ENCODE peak calls at places on chromosome 20, in nine cellular contexts. One of them, this sample, is unnamed.

GRCh38 chr20:33919653-33920052 is 74.1 kb upstream of the RALY start:
- ATAC-seq in body of pancreas: no peak
- ATAC-seq in PC-3: no peak
- ATAC-seq in activated CD8-positive, alpha-beta T cell treated with anti-CD3 and anti-CD28 coated beads for 36 hours: no peak
- ATAC-seq in Right ventricle myocardium inferior: no peak
- ATAC-seq in CD8-positive, alpha-beta T cell: no peak
- ATAC-seq in right cardiac atrium: no peak
- ATAC-seq in Panc1: no peak
- ATAC-seq in IMR-90: no peak
- ATAC-seq in this sample: no peak

GRCh38 chr20:58014628-58015315 is 213.7 kb downstream of the ANKRD60 start:
- ATAC-seq in Right ventricle myocardium inferior: no peak
- ATAC-seq in CD8-positive, alpha-beta T cell: peak; percentile 86
- ATAC-seq in activated CD8-positive, alpha-beta T cell treated with anti-CD3 and anti-CD28 coated beads for 36 hours: peak; percentile 83
- ATAC-seq in body of pancreas: no peak
- ATAC-seq in IMR-90: no peak
- ATAC-seq in Panc1: no peak
- ATAC-seq in right cardiac atrium: no peak
- ATAC-seq in PC-3: peak; percentile 41
- ATAC-seq in this sample: no peak

GRCh38 chr20:19249515-19249914 is 37.1 kb downstream of the SLC24A3 start:
- ATAC-seq in Panc1: no peak
- ATAC-seq in CD8-positive, alpha-beta T cell: no peak
- ATAC-seq in body of pancreas: no peak
- ATAC-seq in activated CD8-positive, alpha-beta T cell treated with anti-CD3 and anti-CD28 coated beads for 36 hours: no peak
- ATAC-seq in Right ventricle myocardium inferior: peak; percentile 23
- ATAC-seq in PC-3: no peak
- ATAC-seq in right cardiac atrium: no peak
- ATAC-seq in IMR-90: no peak
- ATAC-seq in this sample: no peak

GRCh38 chr20:45611054-45611453 is 18.5 kb upstream of the WFDC10A start:
- ATAC-seq in body of pancreas: no peak
- ATAC-seq in Right ventricle myocardium inferior: no peak
- ATAC-seq in right cardiac atrium: no peak
- ATAC-seq in activated CD8-positive, alpha-beta T cell treated with anti-CD3 and anti-CD28 coated beads for 36 hours: peak; percentile 82
- ATAC-seq in Panc1: no peak
- ATAC-seq in IMR-90: peak; percentile 21
- ATAC-seq in CD8-positive, alpha-beta T cell: no peak
- ATAC-seq in PC-3: peak; percentile 74
- ATAC-seq in this sample: peak; percentile 25

GRCh38 chr20:13736792-13737191 is 47.9 kb downstream of the ESF1 start:
- ATAC-seq in Panc1: no peak
- ATAC-seq in activated CD8-positive, alpha-beta T cell treated with anti-CD3 and anti-CD28 coated beads for 36 hours: no peak
- ATAC-seq in IMR-90: peak; percentile 79
- ATAC-seq in PC-3: no peak
- ATAC-seq in body of pancreas: peak; percentile 33
- ATAC-seq in CD8-positive, alpha-beta T cell: no peak
- ATAC-seq in right cardiac atrium: peak; percentile 91
- ATAC-seq in Right ventricle myocardium inferior: peak; percentile 85
- ATAC-seq in this sample: no peak

GRCh38 chr20:25325073-25325472 is 65.6 kb downstream of the ABHD12 start:
- ATAC-seq in activated CD8-positive, alpha-beta T cell treated with anti-CD3 and anti-CD28 coated beads for 36 hours: no peak
- ATAC-seq in IMR-90: no peak
- ATAC-seq in body of pancreas: no peak
- ATAC-seq in right cardiac atrium: no peak
- ATAC-seq in CD8-positive, alpha-beta T cell: no peak
- ATAC-seq in Right ventricle myocardium inferior: no peak
- ATAC-seq in Panc1: no peak
- ATAC-seq in PC-3: no peak
- ATAC-seq in this sample: no peak

GRCh38 chr20:39825950-39826349 is 863.1 kb downstream of the MAFB start:
- ATAC-seq in Panc1: no peak
- ATAC-seq in right cardiac atrium: no peak
- ATAC-seq in body of pancreas: no peak
- ATAC-seq in activated CD8-positive, alpha-beta T cell treated with anti-CD3 and anti-CD28 coated beads for 36 hours: no peak
- ATAC-seq in PC-3: no peak
- ATAC-seq in Right ventricle myocardium inferior: no peak
- ATAC-seq in CD8-positive, alpha-beta T cell: no peak
- ATAC-seq in IMR-90: no peak
- ATAC-seq in this sample: no peak

GRCh38 chr20:51093240-51093763 is 70.4 kb upstream of the KCNG1 start:
- ATAC-seq in right cardiac atrium: no peak
- ATAC-seq in PC-3: peak; percentile 44
- ATAC-seq in CD8-positive, alpha-beta T cell: no peak
- ATAC-seq in activated CD8-positive, alpha-beta T cell treated with anti-CD3 and anti-CD28 coated beads for 36 hours: no peak
- ATAC-seq in Right ventricle myocardium inferior: no peak
- ATAC-seq in Panc1: no peak
- ATAC-seq in IMR-90: no peak
- ATAC-seq in body of pancreas: no peak
- ATAC-seq in this sample: no peak

GRCh38 chr20:50488236-50488806 is 21.9 kb upstream of the PTPN1 start:
- ATAC-seq in IMR-90: no peak
- ATAC-seq in Panc1: no peak
- ATAC-seq in activated CD8-positive, alpha-beta T cell treated with anti-CD3 and anti-CD28 coated beads for 36 hours: no peak
- ATAC-seq in PC-3: no peak
- ATAC-seq in body of pancreas: no peak
- ATAC-seq in right cardiac atrium: no peak
- ATAC-seq in Right ventricle myocardium inferior: no peak
- ATAC-seq in CD8-positive, alpha-beta T cell: no peak
- ATAC-seq in this sample: no peak

GRCh38 chr20:24656391-24656790 is 187.0 kb downstream of the SYNDIG1 start:
- ATAC-seq in Panc1: no peak
- ATAC-seq in Right ventricle myocardium inferior: no peak
- ATAC-seq in right cardiac atrium: no peak
- ATAC-seq in activated CD8-positive, alpha-beta T cell treated with anti-CD3 and anti-CD28 coated beads for 36 hours: no peak
- ATAC-seq in CD8-positive, alpha-beta T cell: no peak
- ATAC-seq in PC-3: no peak
- ATAC-seq in body of pancreas: no peak
- ATAC-seq in IMR-90: no peak
- ATAC-seq in this sample: no peak

GRCh38 chr20:10505320-10506226 is 70.5 kb downstream of the SLX4IP start:
- ATAC-seq in body of pancreas: peak; percentile 36
- ATAC-seq in right cardiac atrium: peak; percentile 80
- ATAC-seq in Panc1: no peak
- ATAC-seq in IMR-90: peak; percentile 48
- ATAC-seq in Right ventricle myocardium inferior: peak; percentile 82
- ATAC-seq in PC-3: peak; percentile 19
- ATAC-seq in CD8-positive, alpha-beta T cell: no peak
- ATAC-seq in activated CD8-positive, alpha-beta T cell treated with anti-CD3 and anti-CD28 coated beads for 36 hours: no peak
- ATAC-seq in this sample: no peak

GRCh38 chr20:23367770-23368169 is 5.8 kb downstream of the GZF1 start:
- ATAC-seq in right cardiac atrium: no peak
- ATAC-seq in Right ventricle myocardium inferior: no peak
- ATAC-seq in PC-3: peak; percentile 65
- ATAC-seq in IMR-90: no peak
- ATAC-seq in Panc1: no peak
- ATAC-seq in activated CD8-positive, alpha-beta T cell treated with anti-CD3 and anti-CD28 coated beads for 36 hours: peak; percentile 53
- ATAC-seq in CD8-positive, alpha-beta T cell: no peak
- ATAC-seq in body of pancreas: no peak
- ATAC-seq in this sample: no peak

GRCh38 chr20:41191562-41192500 is 54.5 kb downstream of the PLCG1 start:
- ATAC-seq in CD8-positive, alpha-beta T cell: no peak
- ATAC-seq in IMR-90: no peak
- ATAC-seq in right cardiac atrium: no peak
- ATAC-seq in body of pancreas: no peak
- ATAC-seq in Right ventricle myocardium inferior: no peak
- ATAC-seq in activated CD8-positive, alpha-beta T cell treated with anti-CD3 and anti-CD28 coated beads for 36 hours: no peak
- ATAC-seq in Panc1: no peak
- ATAC-seq in PC-3: no peak
- ATAC-seq in this sample: no peak

GRCh38 chr20:36474563-36474962 is 66.8 kb upstream of the MYL9 start:
- ATAC-seq in IMR-90: peak; percentile 4
- ATAC-seq in PC-3: peak; percentile 14
- ATAC-seq in CD8-positive, alpha-beta T cell: no peak
- ATAC-seq in Panc1: peak; percentile 36
- ATAC-seq in activated CD8-positive, alpha-beta T cell treated with anti-CD3 and anti-CD28 coated beads for 36 hours: no peak
- ATAC-seq in Right ventricle myocardium inferior: no peak
- ATAC-seq in body of pancreas: peak; percentile 45
- ATAC-seq in right cardiac atrium: no peak
- ATAC-seq in this sample: peak; percentile 10